ENCODE peak calls at places on chromosomes 3 and 15, in eight cellular contexts. L is ovary, O is A549, U is H1, P is GM12878, B is stomach, T is suprapubic skin, A is SK-N-SH. Q is an unnamed sample.

GRCh38 chr15:61339526-61339925 is 110.4 kb upstream of the RORA start:
- DNase-seq in U (no peak), T (no peak), P (no peak), A (peak; percentile 39), B (no peak), O (no peak), L (no peak), Q (no peak)

GRCh38 chr3:101629219-101629618 is 47.7 kb downstream of the ZBTB11 start:
- DNase-seq in L (no peak), O (no peak), P (no peak), T (no peak), A (no peak), U (no peak), B (no peak), Q (no peak)

GRCh38 chr3:59818033-59818936 is 768.5 kb upstream of the CFAP20DC start:
- DNase-seq in A (no peak), P (no peak), O (peak; percentile 31), B (peak; percentile 76), U (no peak), L (peak; percentile 49), T (peak; percentile 85), Q (peak; percentile 94)

GRCh38 chr3:146138904-146139303 is 22.1 kb downstream of the PLOD2 start:
- DNase-seq in O (no peak), L (no peak), T (no peak), P (no peak), A (no peak), B (no peak), U (no peak), Q (no peak)

GRCh38 chr3:153269730-153270129 is 107.7 kb downstream of the RAP2B start:
- DNase-seq in A (no peak), T (no peak), O (no peak), B (no peak), L (no peak), P (no peak), U (no peak), Q (no peak)

GRCh38 chr3:195106418-195106906 is 164.5 kb downstream of the XXYLT1 start:
- DNase-seq in B (peak; percentile 70), U (peak; percentile 90), L (peak; percentile 67), A (peak; percentile 94), T (peak; percentile 89), O (peak; percentile 39), P (no peak), Q (peak; percentile 93)

GRCh38 chr15:97692317-97693015 is 268.0 kb upstream of the ARRDC4 start:
- DNase-seq in T (no peak), O (no peak), B (no peak), P (no peak), U (no peak), A (peak; percentile 12), L (no peak), Q (no peak)

GRCh38 chr3:40237159-40237558 is 72.3 kb upstream of the EIF1B start:
- DNase-seq in U (no peak), B (no peak), A (no peak), P (no peak), L (no peak), T (no peak), O (no peak), Q (no peak)

GRCh38 chr3:189950258-189950657 is 170.4 kb downstream of the P3H2 start:
- DNase-seq in T (no peak), P (no peak), B (no peak), U (no peak), L (no peak), O (no peak), A (no peak), Q (no peak)

GRCh38 chr3:125083776-125084175 is 28.0 kb upstream of the HEG1 start:
- DNase-seq in P (no peak), T (no peak), A (no peak), B (no peak), L (no peak), U (no peak), O (peak; percentile 21), Q (no peak)

GRCh38 chr3:129278439-129278969 is at the start of gene HMCES:
- DNase-seq in B (peak; percentile 94), P (peak; percentile 31), L (peak; percentile 94), A (peak; percentile 98), O (peak; percentile 77), T (peak; percentile 97), U (peak; percentile 96), Q (peak; percentile 98)

GRCh38 chr3:157166559-157166958 is 6.6 kb upstream of the CCNL1 start:
- DNase-seq in L (no peak), T (no peak), U (no peak), P (no peak), B (no peak), A (no peak), O (no peak), Q (no peak)

GRCh38 chr3:23431759-23432158 is 228.6 kb downstream of the UBE2E2 start:
- DNase-seq in O (no peak), B (no peak), L (no peak), T (no peak), U (no peak), A (no peak), P (no peak), Q (no peak)

GRCh38 chr15:80861776-80862175 is 82.6 kb downstream of the CEMIP start:
- DNase-seq in O (no peak), U (no peak), A (no peak), L (no peak), T (no peak), P (no peak), B (no peak), Q (no peak)

GRCh38 chr3:49903451-49904424 is at the start of gene MST1R:
- DNase-seq in L (peak; percentile 72), A (no peak), B (peak; percentile 94), U (peak; percentile 95), P (peak; percentile 28), O (peak; percentile 76), T (no peak), Q (no peak)

GRCh38 chr3:169238562-169238961 is 424.9 kb downstream of the MECOM start:
- DNase-seq in O (no peak), U (no peak), B (no peak), T (no peak), P (no peak), L (no peak), A (no peak), Q (no peak)

GRCh38 chr3:57733790-57734189 is 22.3 kb upstream of the SLMAP start:
- DNase-seq in O (no peak), L (no peak), T (no peak), U (no peak), B (no peak), P (no peak), A (no peak), Q (no peak)

GRCh38 chr3:13537926-13538325 is 11.0 kb upstream of the FBLN2 start:
- DNase-seq in B (no peak), O (peak; percentile 72), P (no peak), A (no peak), T (no peak), L (no peak), U (no peak), Q (no peak)

GRCh38 chr15:63166219-63166618 is 8.9 kb upstream of the RPS27L start:
- DNase-seq in P (no peak), B (no peak), A (no peak), T (no peak), U (peak; percentile 34), O (no peak), L (no peak), Q (no peak)

GRCh38 chr3:40877651-40878463 is 321.4 kb upstream of the CTNNB1 start:
- DNase-seq in O (no peak), B (peak; percentile 81), T (peak; percentile 81), P (no peak), U (no peak), L (peak; percentile 75), A (no peak), Q (no peak)

GRCh38 chr15:80242802-80243201 is 9.2 kb downstream of the CTXND1 start:
- DNase-seq in L (no peak), U (no peak), P (no peak), A (no peak), T (no peak), O (no peak), B (no peak), Q (peak; percentile 74)

GRCh38 chr3:2783261-2783660 is 326.9 kb downstream of the IL5RA start:
- DNase-seq in P (no peak), T (no peak), O (no peak), B (no peak), L (no peak), U (no peak), A (no peak), Q (no peak)

GRCh38 chr3:153980252-153980590 is 141.0 kb upstream of the ARHGEF26 start:
- DNase-seq in L (no peak), P (no peak), T (no peak), A (no peak), B (peak; percentile 57), U (no peak), O (no peak), Q (no peak)

GRCh38 chr3:192772495-192772894 is 45.2 kb upstream of the FGF12 start:
- DNase-seq in B (peak; percentile 35), A (peak; percentile 25), T (no peak), P (no peak), L (no peak), O (no peak), U (peak; percentile 60), Q (no peak)
- TF ChIP-seq CTCF in B (peak; percentile 17), A (peak; percentile 52), T (no peak), P (peak; percentile 35), L (no peak), O (peak; percentile 9), U (peak; percentile 83), Q (peak; percentile 9)

GRCh38 chr15:29103825-29104565 is 165.6 kb downstream of the NSMCE3 start:
- DNase-seq in O (peak; percentile 70), P (no peak), U (peak; percentile 92), L (peak; percentile 73), B (peak; percentile 44), A (no peak), T (no peak), Q (no peak)
- TF ChIP-seq EP300 in O (no peak), P (no peak), U (no peak), L (no peak), B (no peak), A (no peak), T (no peak), Q (no peak)

DNA sequence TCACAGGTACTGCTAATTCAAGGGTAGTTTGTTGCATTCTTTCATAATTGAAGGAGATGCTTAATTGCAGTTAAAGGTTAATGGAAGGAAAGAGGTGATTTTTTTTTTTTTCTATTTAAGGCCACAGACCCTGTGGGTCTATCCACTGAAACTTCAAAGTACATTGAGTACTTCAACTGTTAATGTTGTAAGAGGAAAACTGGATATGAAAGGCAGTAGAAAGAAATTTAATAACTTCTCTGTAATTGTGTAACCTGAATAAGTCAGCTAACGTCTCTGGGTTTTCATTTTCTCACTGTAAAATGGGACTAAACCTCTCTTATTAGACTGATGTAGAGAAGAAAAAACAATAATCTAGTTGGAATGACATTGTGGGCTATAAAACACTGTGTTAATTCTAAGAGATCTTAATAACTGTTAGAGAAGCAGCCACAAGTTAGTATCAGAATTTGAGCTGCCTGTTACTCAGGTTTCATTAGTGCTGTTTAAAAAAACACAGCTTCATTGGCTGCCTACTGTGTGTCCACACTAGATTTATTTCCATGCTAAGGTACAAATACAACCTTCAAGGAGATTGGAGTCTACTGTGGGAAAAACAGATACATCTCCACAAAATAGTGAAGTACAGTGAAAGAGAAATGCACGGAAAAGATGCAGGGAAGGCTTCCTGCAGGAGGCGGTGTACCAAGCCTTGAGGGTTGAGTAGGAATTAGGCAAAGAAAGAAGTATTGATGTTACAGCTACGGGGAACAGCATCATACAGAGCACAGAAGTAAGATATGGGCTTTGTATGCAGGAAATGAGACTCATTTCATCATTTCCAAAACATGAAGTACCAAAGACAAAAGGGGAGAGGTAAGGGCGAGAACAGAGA is 483.6 kb downstream of the TAFA4 start:
- DNase-seq in U (peak; percentile 43), O (no peak), A (no peak), L (no peak), B (no peak), T (no peak), P (no peak), Q (peak; percentile 12)
- TF ChIP-seq CTCF in U (no peak), O (no peak), A (no peak), L (no peak), B (no peak), T (no peak), P (no peak), Q (no peak)

GRCh38 chr3:67000006-67000405 is 1.9 kb downstream of the KBTBD8 start:
- DNase-seq in O (no peak), T (no peak), B (no peak), P (peak; percentile 44), L (no peak), U (no peak), A (no peak), Q (no peak)
- TF ChIP-seq EP300 in O (no peak), T (no peak), B (no peak), P (peak; percentile 39), L (no peak), U (no peak), A (no peak), Q (no peak)